ENCODE peak calls at places on chromosomes 2 and 18, in five cellular contexts. X is GM12892, O is transverse colon, S is ovary, M is sigmoid colon. I is an unnamed sample.
A peak's percentile ranks its signal among the peaks of the same experiment; 100 is the strongest.

GRCh38 chr18:76530846-76531245 is 35.8 kb upstream of the ZNF516 start:
- DNase-seq in X (no peak), O (no peak), S (no peak), M (no peak), I (no peak)

GRCh38 chr2:33620-34019 is 12.7 kb downstream of the FAM110C start:
- DNase-seq in X (no peak), O (peak; percentile 68), S (no peak), M (no peak), I (no peak)

GRCh38 chr2:165938237-165938636 is 15.3 kb downstream of the TTC21B start:
- DNase-seq in X (no peak), O (no peak), S (no peak), M (no peak), I (no peak)

GRCh38 chr2:239181601-239182471 is 219.0 kb downstream of the HDAC4 start:
- DNase-seq in X (no peak), O (no peak), S (no peak), M (peak; percentile 48), I (no peak)

GRCh38 chr2:239832101-239832994 is 192.8 kb downstream of the NDUFA10 start:
- DNase-seq in X (no peak), O (no peak), S (no peak), M (no peak), I (peak; percentile 13)

GRCh38 chr2:24121469-24121868 is 1.7 kb downstream of the PFN4 start:
- DNase-seq in X (no peak), O (no peak), S (no peak), M (no peak), I (no peak)

GRCh38 chr2:100757621-100758394 is 62.1 kb upstream of the NPAS2 start:
- DNase-seq in X (no peak), O (no peak), S (no peak), M (peak; percentile 82), I (no peak)

GRCh38 chr2:149037851-149038250 is 648 bp upstream of the LYPD6B start:
- DNase-seq in X (no peak), O (no peak), S (no peak), M (no peak), I (no peak)

GRCh38 chr2:8203354-8203753 is 478.5 kb upstream of the ID2 start:
- DNase-seq in X (no peak), O (no peak), S (peak; percentile 56), M (no peak), I (no peak)

GRCh38 chr2:127000937-127001336 is 102.2 kb downstream of the TEX51 start:
- DNase-seq in X (no peak), O (no peak), S (no peak), M (no peak), I (no peak)

GRCh38 chr2:206832886-206833285 is 67.5 kb downstream of the FASTKD2 start:
- DNase-seq in X (no peak), O (no peak), S (no peak), M (no peak), I (no peak)

GRCh38 chr18:31490387-31490786 is 7.6 kb upstream of the DSG2 start:
- DNase-seq in X (no peak), O (no peak), S (no peak), M (no peak), I (no peak)

GRCh38 chr2:72859831-72860262 is 27.4 kb upstream of the SPR start:
- DNase-seq in X (no peak), O (peak; percentile 78), S (peak; percentile 44), M (no peak), I (peak; percentile 61)

GRCh38 chr18:44927127-44927849 is 246.6 kb downstream of the SETBP1 start:
- DNase-seq in X (no peak), O (no peak), S (no peak), M (no peak), I (no peak)

GRCh38 chr2:157327621-157328102 is 2.0 kb upstream of the ERMN start:
- DNase-seq in X (peak; percentile 48), O (peak; percentile 91), S (peak; percentile 74), M (peak; percentile 87), I (peak; percentile 64)

GRCh38 chr18:77366725-77367641 is 117.3 kb downstream of the GALR1 start:
- DNase-seq in X (no peak), O (peak; percentile 36), S (no peak), M (no peak), I (peak; percentile 25)

GRCh38 chr2:146323564-146323963 is 1521.3 kb upstream of the ACVR2A start:
- DNase-seq in X (no peak), O (no peak), S (no peak), M (no peak), I (no peak)

GRCh38 chr2:201149064-201149820 is 33.3 kb downstream of the CFLAR start:
- DNase-seq in X (no peak), O (no peak), S (no peak), M (no peak), I (no peak)

GRCh38 chr2:236705295-236706114 is 135.9 kb downstream of the ACKR3 start:
- DNase-seq in X (no peak), O (no peak), S (no peak), M (peak; percentile 80), I (no peak)

GRCh38 chr2:120525056-120526046 is 179.4 kb downstream of the INHBB start:
- DNase-seq in X (no peak), O (no peak), S (peak; percentile 48), M (no peak), I (peak; percentile 53)

GRCh38 chr18:4921548-4921947 is 275.5 kb downstream of the AKAIN1 start:
- DNase-seq in X (no peak), O (no peak), S (no peak), M (no peak), I (no peak)
- TF ChIP-seq POLR2A in X (no peak), O (no peak), S (no peak), M (no peak), I (no peak)

GRCh38 chr2:30232801-30233130 is 1.4 kb downstream of the LBH start:
- DNase-seq in X (no peak), O (peak; percentile 41), S (no peak), M (no peak), I (no peak)
- TF ChIP-seq POLR2A in X (no peak), O (no peak), S (no peak), M (no peak), I (no peak)

DNA sequence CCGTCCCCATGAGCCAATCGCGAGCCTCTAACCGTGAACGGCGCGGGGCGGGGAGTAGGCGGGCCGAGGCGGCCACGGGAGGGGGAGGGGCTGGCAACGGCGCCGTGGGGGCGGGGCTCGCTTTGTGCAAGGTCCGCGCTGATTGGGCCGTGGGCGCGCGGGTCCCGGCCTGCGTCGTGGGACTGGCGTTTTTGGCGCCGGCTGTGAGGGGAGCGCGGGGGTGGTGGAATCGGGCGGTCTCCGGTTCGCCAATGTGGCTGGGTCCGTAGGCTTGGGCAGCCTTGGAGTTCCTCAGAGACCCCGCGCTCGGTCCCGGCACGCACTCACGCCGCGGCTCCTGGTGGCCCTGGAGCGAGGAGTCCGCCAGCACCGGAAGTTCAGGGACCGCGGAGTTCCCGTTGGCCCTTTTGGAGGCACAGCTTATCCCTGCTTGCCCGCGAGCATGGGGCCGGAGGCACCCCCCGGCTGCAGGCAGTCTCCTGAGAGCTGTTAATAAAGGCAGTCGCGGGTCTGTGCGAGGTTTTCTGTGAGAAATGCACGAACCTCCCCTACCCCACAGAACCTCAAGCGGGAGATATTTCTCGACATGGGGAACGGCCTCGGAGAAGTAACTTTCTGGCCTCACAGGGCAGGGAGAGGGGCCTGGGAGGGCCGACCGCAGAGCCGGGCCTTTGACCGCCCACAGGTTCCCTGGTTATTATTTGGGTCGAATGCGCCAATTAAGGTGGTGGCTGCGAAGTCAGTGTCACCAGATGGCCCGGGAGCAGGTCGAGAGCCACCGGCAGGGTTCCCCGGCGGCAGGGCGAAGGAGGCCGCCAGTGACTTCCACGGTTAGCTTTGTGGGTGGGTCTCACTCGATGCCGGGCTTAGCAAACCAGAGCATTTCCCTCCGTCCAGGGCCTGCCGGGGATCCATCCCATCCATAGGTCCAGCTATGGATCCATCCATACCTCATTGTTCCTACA is 574 bp upstream of the NCL start:
- DNase-seq in X (peak; percentile 96), O (peak; percentile 38), S (peak; percentile 99), M (no peak), I (peak; percentile 99)
- TF ChIP-seq POLR2A in X (peak; percentile 60), O (no peak), S (no peak), M (peak; percentile 6), I (no peak)

GRCh38 chr2:197453123-197453913 is at the start of gene COQ10B:
- DNase-seq in X (peak; percentile 91), O (peak; percentile 99), S (peak; percentile 99), M (peak; percentile 100), I (peak; percentile 100)

GRCh38 chr2:197454923-197455322 is 1.6 kb downstream of the COQ10B start:
- DNase-seq in X (no peak), O (no peak), S (no peak), M (no peak), I (no peak)

GRCh38 chr2:197453914-197454398 is 604 bp downstream of the COQ10B start:
- DNase-seq in X (peak; percentile 37), O (peak; percentile 77), S (no peak), M (peak; percentile 93), I (peak; percentile 94)

GRCh38 chr2:197450485-197450884 is 2.9 kb upstream of the COQ10B start:
- DNase-seq in X (no peak), O (no peak), S (no peak), M (no peak), I (no peak)

GRCh38 chr2:197452754-197453122 is 614 bp upstream of the COQ10B start:
- DNase-seq in X (no peak), O (no peak), S (no peak), M (no peak), I (no peak)
- TF ChIP-seq POLR2A in X (no peak), O (no peak), S (no peak), M (no peak), I (no peak)

DNA sequence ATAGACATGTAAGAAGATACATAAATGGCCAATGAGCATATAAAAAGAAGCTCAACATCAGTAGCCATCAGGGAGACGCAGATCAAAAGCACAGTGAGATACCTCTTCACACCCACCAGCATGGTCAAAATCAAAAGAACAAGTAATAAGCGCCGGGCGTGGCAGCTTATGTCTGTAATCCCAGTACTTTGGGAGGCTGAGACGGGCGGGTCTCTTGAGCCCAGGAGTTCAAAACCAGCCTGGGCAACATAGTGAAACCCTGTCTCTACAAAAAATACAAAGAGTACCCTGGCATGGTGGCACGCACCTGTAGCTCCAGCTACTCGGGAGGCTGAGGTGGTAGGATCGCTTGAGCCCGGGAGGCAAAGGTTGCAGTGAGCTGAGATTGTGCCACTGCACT is 4.6 kb upstream of the CIB4 start:
- DNase-seq in X (no peak), O (no peak), S (no peak), M (no peak), I (no peak)
- TF ChIP-seq POLR2A in X (no peak), O (no peak), S (no peak), M (no peak), I (no peak)

I was measured in adrenal gland.